ENCODE peak calls at places on chromosome 21, in seven cellular contexts. P is aorta; Q is CD8-positive, alpha-beta memory T cell; O is heart left ventricle; F is gastrocnemius medialis; S is tibial nerve; R is H9. T is an unnamed sample. For H3K9me3, the result is how much of the 10 kb centered on the place peaks cover.

GRCh38 chr21:38039369-38039768 is 123.1 kb upstream of the KCNJ6 start:
- DNase-seq in P (no peak), Q (no peak), O (no peak), F (no peak), S (no peak), R (no peak), T (no peak)

GRCh38 chr21:32423320-32423719 is 10.8 kb downstream of the EVA1C start:
- DNase-seq in P (no peak), Q (no peak), O (no peak), F (no peak), S (no peak), R (no peak), T (no peak)

GRCh38 chr21:15249285-15249993 is 184.6 kb upstream of the NRIP1 start:
- DNase-seq in P (no peak), Q (no peak), O (no peak), F (no peak), S (no peak), R (no peak), T (no peak)

GRCh38 chr21:31988492-31989285 is 115.9 kb downstream of the HUNK start:
- DNase-seq in P (no peak), Q (no peak), O (no peak), F (no peak), S (no peak), R (no peak), T (no peak)

GRCh38 chr21:27564684-27565280 is 597.9 kb upstream of the ADAMTS5 start:
- DNase-seq in P (no peak), Q (no peak), O (peak), F (no peak), S (no peak), R (peak), T (no peak)

GRCh38 chr21:36776981-36777617 is 78.2 kb downstream of the SIM2 start:
- DNase-seq in P (no peak), Q (no peak), O (no peak), F (no peak), S (no peak), R (no peak), T (no peak)

GRCh38 chr21:44261191-44261631 is 486 bp downstream of the DNMT3L start:
- DNase-seq in P (peak), Q (no peak), O (no peak), F (no peak), S (no peak), R (no peak), T (no peak)

GRCh38 chr21:42614811-42615342 is 38.5 kb upstream of the PDE9A start:
- DNase-seq in P (no peak), Q (peak), O (no peak), F (no peak), S (no peak), R (no peak), T (peak)

GRCh38 chr21:37866027-37866426 is 50.2 kb downstream of the KCNJ6 start:
- DNase-seq in P (no peak), Q (no peak), O (no peak), F (no peak), S (no peak), R (no peak), T (no peak)

GRCh38 chr21:45022348-45022675 is 52.1 kb upstream of the ADARB1 start:
- DNase-seq in P (no peak), Q (no peak), O (no peak), F (no peak), S (no peak), R (no peak), T (no peak)

GRCh38 chr21:44449473-44450363 is 5.6 kb upstream of the LRRC3 start:
- DNase-seq in P (no peak), Q (no peak), O (peak), F (no peak), S (no peak), R (peak), T (no peak)

GRCh38 chr21:20045197-20045596 is 953.0 kb upstream of the NCAM2 start:
- DNase-seq in P (no peak), Q (no peak), O (no peak), F (no peak), S (no peak), R (no peak), T (no peak)

GRCh38 chr21:20040768-20041167 is 957.4 kb upstream of the NCAM2 start:
- DNase-seq in P (no peak), Q (no peak), O (no peak), F (no peak), S (no peak), R (no peak), T (no peak)
- H3K9me3 ChIP-seq in P (under half), Q (under half), O (under half), F (under half), S (under half), R (under half), T (under half)

GRCh38 chr21:46027855-46028493 is 46.4 kb downstream of the COL6A1 start:
- DNase-seq in P (no peak), Q (no peak), O (no peak), F (no peak), S (no peak), R (no peak), T (no peak)
- H3K9me3 ChIP-seq in P (under half), Q (under half), O (under half), F (under half), S (under half), R (under half), T (under half)

GRCh38 chr21:21673959-21674358 is 675.8 kb downstream of the NCAM2 start:
- DNase-seq in P (no peak), Q (no peak), O (no peak), F (no peak), S (no peak), R (no peak), T (no peak)

GRCh38 chr21:21666689-21667088 is 668.5 kb downstream of the NCAM2 start:
- DNase-seq in P (no peak), Q (no peak), O (no peak), F (no peak), S (no peak), R (no peak), T (no peak)

GRCh38 chr21:21664871-21665270 is 666.7 kb downstream of the NCAM2 start:
- DNase-seq in P (no peak), Q (no peak), O (no peak), F (no peak), S (no peak), R (no peak), T (no peak)

GRCh38 chr21:21668198-21668597 is 670.0 kb downstream of the NCAM2 start:
- DNase-seq in P (no peak), Q (no peak), O (no peak), F (no peak), S (no peak), R (no peak), T (no peak)
- H3K9me3 ChIP-seq in P (under half), Q (under half), O (under half), F (under half), S (under half), R (under half), T (under half)

DNA sequence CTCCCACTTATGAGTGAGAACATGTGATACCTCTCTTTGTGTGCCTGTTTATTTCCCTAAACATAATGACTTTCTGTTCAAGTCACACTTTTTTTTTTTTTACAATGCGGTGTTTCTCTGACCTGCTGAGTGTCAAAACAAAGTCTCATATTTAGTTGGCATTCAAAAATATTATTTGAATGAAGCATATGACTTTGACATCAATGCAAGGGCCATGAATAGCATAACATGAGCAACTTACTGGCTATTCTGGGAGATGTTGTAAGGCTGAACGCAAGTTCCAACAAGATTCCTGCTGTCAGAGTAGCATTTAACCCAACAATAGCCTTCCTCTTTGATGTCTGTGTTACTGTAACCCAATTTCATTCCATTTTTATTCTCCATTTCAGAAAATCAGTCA is 2.0 kb upstream of the KRTAP19-1 start:
- DNase-seq in P (no peak), Q (no peak), O (no peak), F (no peak), S (no peak), R (no peak), T (no peak)
- H3K9me3 ChIP-seq in P (under half), Q (under half), O (under half), F (under half), S (under half), R (under half), T (under half)

DNA sequence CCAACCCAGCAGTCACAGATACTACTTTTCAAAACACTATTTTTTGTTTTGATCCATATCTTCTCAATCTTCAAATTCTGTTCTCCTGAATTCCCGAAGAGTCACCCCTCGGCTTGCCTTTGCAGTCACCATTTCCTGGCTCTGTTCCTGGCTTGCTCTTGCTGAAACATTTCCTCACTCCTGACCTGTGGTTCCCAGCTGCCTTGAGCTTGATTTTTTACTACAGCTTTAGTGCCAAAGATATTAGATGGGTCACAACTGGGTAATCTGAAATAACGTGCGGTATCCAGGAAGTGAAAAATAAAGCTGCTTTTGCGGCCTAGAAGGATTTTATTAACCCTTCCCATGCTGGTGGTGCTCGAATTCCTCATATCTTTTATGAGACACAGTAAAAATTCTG is 318.8 kb downstream of the PCP4 start:
- DNase-seq in P (no peak), Q (no peak), O (no peak), F (no peak), S (no peak), R (no peak), T (no peak)
- H3K9me3 ChIP-seq in P (under half), Q (under half), O (under half), F (under half), S (under half), R (under half), T (under half)

GRCh38 chr21:17900990-17901385 is 81.8 kb upstream of the C21orf91 start:
- DNase-seq in P (no peak), Q (no peak), O (no peak), F (no peak), S (no peak), R (no peak), T (no peak)

GRCh38 chr21:17901458-17902092 is 82.4 kb upstream of the C21orf91 start:
- DNase-seq in P (no peak), Q (no peak), O (no peak), F (no peak), S (no peak), R (peak), T (no peak)

GRCh38 chr21:17903929-17904639 is 84.9 kb upstream of the C21orf91 start:
- DNase-seq in P (no peak), Q (no peak), O (no peak), F (no peak), S (no peak), R (no peak), T (no peak)

GRCh38 chr21:17903029-17903806 is 84.1 kb upstream of the C21orf91 start:
- DNase-seq in P (no peak), Q (no peak), O (no peak), F (no peak), S (no peak), R (no peak), T (no peak)

GRCh38 chr21:17900281-17900989 is 81.3 kb upstream of the C21orf91 start:
- DNase-seq in P (no peak), Q (no peak), O (peak), F (no peak), S (no peak), R (peak), T (no peak)
- H3K9me3 ChIP-seq in P (under half), Q (under half), O (under half), F (under half), S (under half), R (under half), T (under half)

DNA sequence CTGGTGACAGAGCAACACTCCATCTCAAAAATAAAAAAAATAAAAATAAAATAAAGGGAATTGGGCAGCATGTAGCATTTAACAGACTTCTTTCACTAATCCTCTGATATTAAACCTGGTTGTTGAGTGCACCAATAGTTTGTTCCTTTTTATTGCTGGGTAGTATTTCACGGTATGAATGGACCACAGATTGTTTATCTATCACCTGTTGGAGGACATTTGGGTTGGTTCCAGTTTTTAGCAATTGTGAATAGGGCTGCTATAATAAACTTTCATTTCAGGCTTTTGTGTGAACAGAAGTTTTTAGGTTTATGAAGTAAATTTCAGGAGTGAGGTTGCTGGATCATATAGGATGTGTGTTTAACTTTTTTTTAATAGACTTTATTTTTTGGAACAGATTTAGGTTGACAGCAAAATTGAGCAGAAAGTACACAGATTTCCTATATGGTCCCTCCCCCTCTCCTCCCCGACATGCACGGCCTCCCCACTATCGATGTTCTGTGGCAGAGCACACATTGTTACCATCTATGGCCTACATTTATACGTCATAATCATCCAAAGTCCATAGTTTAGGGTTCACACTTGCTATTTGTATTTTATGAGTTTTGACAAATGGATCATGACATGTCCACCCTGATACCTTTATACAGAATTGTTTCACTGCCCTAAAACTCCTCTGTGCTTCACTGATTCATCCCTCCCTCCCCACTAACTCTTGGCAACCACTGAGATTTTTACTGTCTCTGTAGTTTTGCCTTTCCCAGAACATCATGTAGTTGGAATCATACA is 66.1 kb upstream of the TMPRSS2 start:
- DNase-seq in P (no peak), Q (no peak), O (no peak), F (no peak), S (no peak), R (no peak), T (no peak)
- H3K9me3 ChIP-seq in P (under half), Q (under half), O (under half), F (under half), S (under half), R (under half), T (under half)